ENCODE peak calls at places on chromosomes 12 and 14, in five cellular contexts. F is fibroblast of pulmonary artery, H is endodermal cell, T is dorsolateral prefrontal cortex, X is B cell. G is an unnamed sample.

GRCh38 chr12:60106207-60106606 is 510.4 kb downstream of the SLC16A7 start:
- DNase-seq in X (no peak), T (no peak), F (peak), H (no peak), G (no peak)

GRCh38 chr12:55929306-55929791 is 1.6 kb upstream of the DGKA start:
- DNase-seq in X (peak), F (no peak), H (no peak), T (no peak), G (peak)

GRCh38 chr14:35320472-35320871 is 28.3 kb downstream of the PSMA6 start:
- DNase-seq in F (no peak), T (no peak), X (no peak), H (no peak), G (no peak)

GRCh38 chr12:98594050-98594853 is 766 bp downstream of the SLC25A3 start:
- DNase-seq in H (peak), X (no peak), F (no peak), T (peak), G (no peak)

GRCh38 chr14:30656190-30656632 is 34.1 kb downstream of the SCFD1 start:
- DNase-seq in H (peak), X (no peak), T (no peak), F (peak), G (no peak)

GRCh38 chr14:59190372-59190771 is 1.9 kb downstream of the DAAM1 start:
- DNase-seq in H (peak), F (peak), X (peak), T (no peak), G (no peak)

GRCh38 chr12:42267408-42268190 is 29.6 kb upstream of the YAF2 start:
- DNase-seq in H (no peak), X (no peak), F (no peak), T (no peak), G (no peak)

GRCh38 chr12:129186952-129187351 is 333.7 kb downstream of the GLT1D1 start:
- DNase-seq in T (no peak), X (no peak), F (no peak), H (peak), G (no peak)

GRCh38 chr12:84599539-84599938 is 313.1 kb downstream of the SLC6A15 start:
- DNase-seq in T (no peak), X (no peak), H (no peak), F (peak), G (no peak)

GRCh38 chr12:131800594-131801135 is 27.5 kb upstream of the MMP17 start:
- DNase-seq in X (no peak), T (no peak), F (no peak), H (no peak), G (no peak)

GRCh38 chr12:89350260-89350659 is 2.0 kb downstream of the DUSP6 start:
- DNase-seq in H (no peak), T (no peak), F (no peak), X (no peak), G (no peak)

GRCh38 chr12:104619305-104619704 is 162.6 kb downstream of the CHST11 start:
- DNase-seq in T (no peak), F (no peak), X (no peak), H (no peak), G (no peak)

GRCh38 chr12:132872975-132873421 is 14.4 kb downstream of the CHFR start:
- DNase-seq in T (no peak), F (no peak), H (no peak), X (peak), G (no peak)

GRCh38 chr12:92210062-92210461 is 64.4 kb upstream of the BTG1 start:
- DNase-seq in H (no peak), X (no peak), F (no peak), T (no peak), G (no peak)

GRCh38 chr12:19620222-19620621 is 180.9 kb downstream of the AEBP2 start:
- DNase-seq in T (no peak), X (no peak), F (peak), H (no peak), G (no peak)

GRCh38 chr12:26523708-26524150 is 309.3 kb downstream of the ITPR2 start:
- DNase-seq in H (no peak), T (peak), X (no peak), F (peak), G (no peak)

GRCh38 chr14:57008534-57008933 is 198.3 kb upstream of the OTX2 start:
- DNase-seq in F (no peak), X (no peak), T (no peak), H (no peak), G (no peak)

GRCh38 chr12:67320614-67321305 is 51.6 kb downstream of the CAND1 start:
- DNase-seq in T (no peak), F (peak), X (no peak), H (no peak), G (no peak)

GRCh38 chr12:84974177-84974815 is 61.7 kb upstream of the SLC6A15 start:
- DNase-seq in F (no peak), T (no peak), X (no peak), H (peak), G (no peak)

GRCh38 chr14:58560208-58560607 is 77.6 kb upstream of the DACT1 start:
- DNase-seq in T (no peak), H (no peak), X (no peak), F (peak), G (no peak)

GRCh38 chr12:58368001-58368400 is 426.6 kb downstream of the ATP23 start:
- DNase-seq in F (no peak), T (no peak), H (no peak), X (no peak), G (no peak)

GRCh38 chr14:64324461-64325255 is 30.5 kb upstream of the ESR2 start:
- DNase-seq in T (no peak), X (no peak), F (peak), H (no peak), G (no peak)

GRCh38 chr14:69105326-69105725 is 47.6 kb downstream of the DCAF5 start:
- DNase-seq in T (no peak), H (no peak), X (no peak), F (peak), G (no peak)

GRCh38 chr12:546920-547845 is 87.4 kb downstream of the B4GALNT3 start:
- DNase-seq in H (peak), X (peak), T (peak), F (peak), G (peak)

GRCh38 chr12:52204931-52205505 is 13.2 kb upstream of the KRT80 start:
- DNase-seq in F (no peak), H (peak), T (no peak), X (no peak), G (no peak)

GRCh38 chr12:84243686-84244085 is 668.9 kb downstream of the SLC6A15 start:
- DNase-seq in F (no peak), X (no peak), T (no peak), H (no peak), G (no peak)

GRCh38 chr14:75428230-75429104 is 645 bp downstream of the JDP2 start:
- DNase-seq in X (no peak), H (peak), F (peak), T (peak), G (peak)

GRCh38 chr12:92574046-92574783 is 128.6 kb upstream of the PLEKHG7 start:
- DNase-seq in X (no peak), H (peak), T (no peak), F (no peak), G (no peak)

GRCh38 chr12:109611223-109611622 is 37.6 kb downstream of the MVK start:
- DNase-seq in H (no peak), X (no peak), T (no peak), F (no peak), G (no peak)

GRCh38 chr12:88298014-88298682 is 156.0 kb downstream of the TMTC3 start:
- DNase-seq in T (no peak), F (no peak), H (no peak), X (no peak), G (no peak)

GRCh38 chr12:52308807-52309425 is 12.3 kb downstream of the KRT83 start:
- DNase-seq in X (no peak), H (no peak), F (no peak), T (no peak), G (no peak)

GRCh38 chr12:89514751-89515150 is 9.8 kb downstream of the GALNT4 start:
- DNase-seq in T (no peak), H (no peak), F (no peak), X (no peak), G (peak)

GRCh38 chr12:31740618-31741017 is 11.8 kb upstream of the AMN1 start:
- DNase-seq in X (no peak), H (no peak), F (no peak), T (no peak), G (no peak)

GRCh38 chr12:67720383-67720856 is 71.9 kb downstream of the DYRK2 start:
- DNase-seq in X (no peak), H (peak), F (peak), T (no peak), G (no peak)

GRCh38 chr12:72295101-72295500 is 22.9 kb downstream of the TRHDE start:
- DNase-seq in H (no peak), X (no peak), T (no peak), F (no peak), G (no peak)

GRCh38 chr14:33799705-33800269 is 151.1 kb downstream of the EGLN3 start:
- DNase-seq in X (no peak), F (peak), T (no peak), H (no peak), G (no peak)

GRCh38 chr14:34111505-34111904 is 160.6 kb upstream of the EGLN3 start:
- DNase-seq in H (no peak), F (no peak), X (no peak), T (no peak), G (no peak)

GRCh38 chr12:121823727-121824115 is 19.9 kb downstream of the SETD1B start:
- DNase-seq in H (no peak), T (no peak), F (no peak), X (peak), G (no peak)

GRCh38 chr12:121822393-121823100 is 18.7 kb downstream of the SETD1B start:
- DNase-seq in H (no peak), X (peak), F (no peak), T (no peak), G (no peak)

GRCh38 chr12:121825041-121825523 is 21.3 kb downstream of the SETD1B start:
- DNase-seq in T (no peak), F (no peak), H (no peak), X (no peak), G (no peak)

GRCh38 chr12:121820056-121820455 is 16.2 kb downstream of the SETD1B start:
- DNase-seq in H (no peak), X (no peak), T (no peak), F (no peak), G (no peak)

DNA sequence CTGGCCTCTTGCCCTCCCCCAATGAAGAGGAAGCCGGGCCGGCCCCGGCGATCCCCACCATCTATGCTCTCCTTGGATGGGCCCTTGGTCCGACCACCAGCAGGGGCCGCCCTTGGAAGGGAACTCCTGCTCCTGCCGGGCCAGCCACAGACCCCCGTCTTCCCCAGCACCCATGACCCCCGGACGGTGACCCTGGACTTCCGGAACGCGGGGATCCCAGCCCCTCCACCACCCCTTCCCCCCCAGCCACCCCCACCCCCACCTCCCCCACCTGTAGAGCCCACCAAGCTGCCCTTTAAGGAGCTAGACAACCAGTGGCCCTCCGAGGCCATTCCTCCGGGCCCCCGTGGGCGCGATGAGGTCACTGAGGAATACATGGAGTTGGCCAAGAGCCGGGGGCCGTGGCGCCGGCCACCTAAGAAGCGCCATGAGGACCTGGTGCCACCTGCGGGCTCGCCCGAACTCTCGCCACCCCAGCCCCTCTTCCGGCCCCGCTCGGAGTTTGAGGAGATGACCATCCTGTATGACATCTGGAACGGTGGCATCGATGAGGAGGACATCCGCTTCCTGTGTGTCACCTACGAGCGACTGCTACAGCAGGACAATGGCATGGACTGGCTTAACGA is 19.4 kb downstream of the SETD1B start:
- DNase-seq in T (no peak), X (peak), H (peak), F (no peak), G (no peak)
- TF ChIP-seq CTCF in T (no peak), X (no peak), H (peak), F (no peak), G (no peak)

DNA sequence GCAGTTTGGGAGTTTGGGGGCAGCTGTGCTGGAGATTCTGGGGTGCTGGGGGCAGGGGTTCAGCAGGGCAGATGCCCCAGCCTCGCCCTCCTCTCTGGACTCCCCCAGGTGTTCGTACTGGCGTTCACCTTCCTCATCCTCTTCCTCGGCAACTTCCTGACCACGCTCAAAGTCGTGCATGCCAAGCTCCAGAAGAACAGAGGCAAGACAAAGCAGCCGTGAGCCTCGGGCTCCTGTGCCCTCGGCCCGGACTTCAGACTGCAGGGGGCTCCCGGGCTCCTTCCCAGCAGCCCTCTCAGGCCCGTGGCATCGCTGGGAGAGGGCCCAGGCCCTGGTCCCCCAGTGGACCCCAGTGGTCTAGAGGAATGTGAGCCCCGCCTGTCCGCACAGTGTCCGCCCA is 18.0 kb downstream of the RHOF start:
- DNase-seq in X (no peak), T (no peak), H (no peak), F (no peak), G (no peak)
- TF ChIP-seq CTCF in X (no peak), T (no peak), H (no peak), F (no peak), G (no peak)

GRCh38 chr14:97584528-97584927 is 787.3 kb downstream of the VRK1 start:
- DNase-seq in H (peak), T (no peak), F (no peak), X (no peak), G (no peak)
- TF ChIP-seq CTCF in H (peak), T (no peak), F (no peak), X (no peak), G (no peak)

DNA sequence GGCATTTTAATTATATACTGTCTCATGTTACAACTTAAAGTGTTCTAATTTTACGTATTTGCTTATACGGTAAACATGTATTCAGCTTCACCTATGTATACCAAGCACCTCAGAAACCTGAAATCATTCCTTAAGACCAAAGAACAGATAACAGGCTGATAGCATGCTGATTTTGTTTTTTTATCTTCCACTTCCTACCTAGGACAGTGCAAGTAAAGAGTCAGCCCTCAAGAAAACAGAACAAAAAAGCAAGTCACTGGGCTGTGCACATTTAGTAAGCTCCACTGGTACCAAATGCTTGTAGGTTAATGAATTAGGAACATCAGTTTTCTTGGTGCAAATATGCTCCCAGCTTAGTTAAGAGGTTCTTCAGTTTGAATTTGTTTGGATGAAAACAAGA is 611.3 kb downstream of the VRK1 start:
- DNase-seq in T (no peak), H (no peak), X (no peak), F (no peak), G (no peak)
- TF ChIP-seq CTCF in T (no peak), H (no peak), X (no peak), F (no peak), G (no peak)

G was measured in GM13976.